ENCODE peak calls at places on chromosome 7, in ten cellular contexts. One of them, this sample, is unnamed. For H3K4me1, the result is how much of the 10 kb centered on the place peaks cover.

GRCh38 chr7:15687645-15688025 is 1.2 kb upstream of the MEOX2 start:
- DNase-seq in upper lobe of right lung: no peak
- DNase-seq in heart left ventricle: peak
- DNase-seq in HCT116: no peak
- DNase-seq in SJSA1: no peak
- DNase-seq in iPS DF 6.9: no peak
- DNase-seq in thyroid gland: no peak
- DNase-seq in CD4-positive, CD25-positive, alpha-beta regulatory T cell: no peak
- DNase-seq in CD8-positive, alpha-beta T cell: no peak
- DNase-seq in adrenal gland: no peak
- DNase-seq in this sample: no peak

GRCh38 chr7:65339257-65339656 is 34.4 kb upstream of the ZNF92 start:
- DNase-seq in upper lobe of right lung: no peak
- DNase-seq in heart left ventricle: no peak
- DNase-seq in HCT116: no peak
- DNase-seq in SJSA1: no peak
- DNase-seq in iPS DF 6.9: no peak
- DNase-seq in thyroid gland: no peak
- DNase-seq in CD4-positive, CD25-positive, alpha-beta regulatory T cell: no peak
- DNase-seq in CD8-positive, alpha-beta T cell: no peak
- DNase-seq in adrenal gland: no peak
- DNase-seq in this sample: no peak

GRCh38 chr7:70710011-70710480 is 421.9 kb upstream of the GALNT17 start:
- DNase-seq in upper lobe of right lung: no peak
- DNase-seq in heart left ventricle: no peak
- DNase-seq in HCT116: no peak
- DNase-seq in SJSA1: no peak
- DNase-seq in iPS DF 6.9: no peak
- DNase-seq in thyroid gland: no peak
- DNase-seq in CD4-positive, CD25-positive, alpha-beta regulatory T cell: no peak
- DNase-seq in CD8-positive, alpha-beta T cell: no peak
- DNase-seq in adrenal gland: no peak
- DNase-seq in this sample: no peak

GRCh38 chr7:106312906-106313305 is 28.1 kb upstream of the NAMPT start:
- DNase-seq in upper lobe of right lung: no peak
- DNase-seq in heart left ventricle: no peak
- DNase-seq in HCT116: no peak
- DNase-seq in SJSA1: no peak
- DNase-seq in iPS DF 6.9: no peak
- DNase-seq in thyroid gland: no peak
- DNase-seq in CD4-positive, CD25-positive, alpha-beta regulatory T cell: no peak
- DNase-seq in CD8-positive, alpha-beta T cell: no peak
- DNase-seq in adrenal gland: no peak
- DNase-seq in this sample: no peak

GRCh38 chr7:75924251-75924650 is 9.3 kb downstream of the POR start:
- DNase-seq in upper lobe of right lung: no peak
- DNase-seq in heart left ventricle: no peak
- DNase-seq in HCT116: no peak
- DNase-seq in SJSA1: no peak
- DNase-seq in iPS DF 6.9: no peak
- DNase-seq in thyroid gland: peak
- DNase-seq in CD4-positive, CD25-positive, alpha-beta regulatory T cell: no peak
- DNase-seq in CD8-positive, alpha-beta T cell: no peak
- DNase-seq in adrenal gland: no peak
- DNase-seq in this sample: no peak

GRCh38 chr7:143492043-143492471 is 14.4 kb downstream of the TAS2R41 start:
- DNase-seq in upper lobe of right lung: no peak
- DNase-seq in heart left ventricle: no peak
- DNase-seq in HCT116: peak
- DNase-seq in SJSA1: peak
- DNase-seq in iPS DF 6.9: no peak
- DNase-seq in thyroid gland: no peak
- DNase-seq in CD4-positive, CD25-positive, alpha-beta regulatory T cell: no peak
- DNase-seq in CD8-positive, alpha-beta T cell: no peak
- DNase-seq in adrenal gland: no peak
- DNase-seq in this sample: no peak

GRCh38 chr7:37448057-37448636 is 517 bp downstream of the ELMO1 start:
- DNase-seq in upper lobe of right lung: no peak
- DNase-seq in heart left ventricle: peak
- DNase-seq in HCT116: no peak
- DNase-seq in SJSA1: no peak
- DNase-seq in iPS DF 6.9: no peak
- DNase-seq in thyroid gland: no peak
- DNase-seq in CD4-positive, CD25-positive, alpha-beta regulatory T cell: no peak
- DNase-seq in CD8-positive, alpha-beta T cell: peak
- DNase-seq in adrenal gland: no peak
- DNase-seq in this sample: no peak

GRCh38 chr7:134040988-134041387 is 86.2 kb upstream of the LRGUK start:
- DNase-seq in upper lobe of right lung: no peak
- DNase-seq in heart left ventricle: no peak
- DNase-seq in HCT116: no peak
- DNase-seq in SJSA1: no peak
- DNase-seq in iPS DF 6.9: no peak
- DNase-seq in thyroid gland: no peak
- DNase-seq in CD4-positive, CD25-positive, alpha-beta regulatory T cell: no peak
- DNase-seq in CD8-positive, alpha-beta T cell: no peak
- DNase-seq in adrenal gland: no peak
- DNase-seq in this sample: no peak

GRCh38 chr7:111560773-111561658 is 1.3 kb downstream of the IMMP2L start:
- DNase-seq in upper lobe of right lung: no peak
- DNase-seq in heart left ventricle: no peak
- DNase-seq in HCT116: no peak
- DNase-seq in SJSA1: peak
- DNase-seq in iPS DF 6.9: peak
- DNase-seq in thyroid gland: peak
- DNase-seq in CD4-positive, CD25-positive, alpha-beta regulatory T cell: peak
- DNase-seq in CD8-positive, alpha-beta T cell: no peak
- DNase-seq in adrenal gland: no peak
- DNase-seq in this sample: no peak

GRCh38 chr7:2104107-2104710 is 128.5 kb downstream of the MAD1L1 start:
- DNase-seq in upper lobe of right lung: peak
- DNase-seq in heart left ventricle: peak
- DNase-seq in HCT116: peak
- DNase-seq in SJSA1: no peak
- DNase-seq in iPS DF 6.9: peak
- DNase-seq in thyroid gland: peak
- DNase-seq in CD4-positive, CD25-positive, alpha-beta regulatory T cell: peak
- DNase-seq in CD8-positive, alpha-beta T cell: peak
- DNase-seq in adrenal gland: peak
- DNase-seq in this sample: peak

GRCh38 chr7:129376778-129377700 is 57.2 kb upstream of the STRIP2 start:
- DNase-seq in upper lobe of right lung: no peak
- DNase-seq in heart left ventricle: no peak
- DNase-seq in HCT116: no peak
- DNase-seq in SJSA1: no peak
- DNase-seq in iPS DF 6.9: no peak
- DNase-seq in thyroid gland: no peak
- DNase-seq in CD4-positive, CD25-positive, alpha-beta regulatory T cell: peak
- DNase-seq in CD8-positive, alpha-beta T cell: no peak
- DNase-seq in adrenal gland: no peak
- DNase-seq in this sample: no peak

GRCh38 chr7:129650056-129650758 is 38.7 kb downstream of the NRF1 start:
- DNase-seq in upper lobe of right lung: no peak
- DNase-seq in heart left ventricle: no peak
- DNase-seq in HCT116: no peak
- DNase-seq in SJSA1: no peak
- DNase-seq in iPS DF 6.9: no peak
- DNase-seq in thyroid gland: no peak
- DNase-seq in CD4-positive, CD25-positive, alpha-beta regulatory T cell: no peak
- DNase-seq in CD8-positive, alpha-beta T cell: no peak
- DNase-seq in adrenal gland: no peak
- DNase-seq in this sample: no peak

GRCh38 chr7:29099896-29100847 is 46.2 kb downstream of the CPVL start:
- DNase-seq in upper lobe of right lung: no peak
- DNase-seq in heart left ventricle: no peak
- DNase-seq in HCT116: no peak
- DNase-seq in SJSA1: no peak
- DNase-seq in iPS DF 6.9: no peak
- DNase-seq in thyroid gland: peak
- DNase-seq in CD4-positive, CD25-positive, alpha-beta regulatory T cell: no peak
- DNase-seq in CD8-positive, alpha-beta T cell: no peak
- DNase-seq in adrenal gland: no peak
- DNase-seq in this sample: no peak

GRCh38 chr7:40643664-40644063 is 508.9 kb downstream of the SUGCT start:
- DNase-seq in upper lobe of right lung: no peak
- DNase-seq in heart left ventricle: no peak
- DNase-seq in HCT116: no peak
- DNase-seq in SJSA1: no peak
- DNase-seq in iPS DF 6.9: no peak
- DNase-seq in thyroid gland: no peak
- DNase-seq in CD4-positive, CD25-positive, alpha-beta regulatory T cell: no peak
- DNase-seq in CD8-positive, alpha-beta T cell: no peak
- DNase-seq in adrenal gland: no peak
- DNase-seq in this sample: no peak

GRCh38 chr7:22866965-22867364 is 44.3 kb upstream of the TOMM7 start:
- DNase-seq in upper lobe of right lung: no peak
- DNase-seq in heart left ventricle: no peak
- DNase-seq in HCT116: no peak
- DNase-seq in SJSA1: no peak
- DNase-seq in iPS DF 6.9: no peak
- DNase-seq in thyroid gland: no peak
- DNase-seq in CD4-positive, CD25-positive, alpha-beta regulatory T cell: no peak
- DNase-seq in CD8-positive, alpha-beta T cell: no peak
- DNase-seq in adrenal gland: peak
- DNase-seq in this sample: no peak

GRCh38 chr7:158192184-158192835 is 395.3 kb downstream of the PTPRN2 start:
- DNase-seq in upper lobe of right lung: no peak
- DNase-seq in heart left ventricle: no peak
- DNase-seq in HCT116: no peak
- DNase-seq in SJSA1: no peak
- DNase-seq in iPS DF 6.9: no peak
- DNase-seq in thyroid gland: no peak
- DNase-seq in CD4-positive, CD25-positive, alpha-beta regulatory T cell: no peak
- DNase-seq in CD8-positive, alpha-beta T cell: no peak
- DNase-seq in adrenal gland: no peak
- DNase-seq in this sample: no peak

GRCh38 chr7:83119496-83119895 is 43.2 kb downstream of the PCLO start:
- DNase-seq in upper lobe of right lung: no peak
- DNase-seq in heart left ventricle: no peak
- DNase-seq in HCT116: no peak
- DNase-seq in SJSA1: no peak
- DNase-seq in iPS DF 6.9: no peak
- DNase-seq in thyroid gland: no peak
- DNase-seq in CD4-positive, CD25-positive, alpha-beta regulatory T cell: no peak
- DNase-seq in CD8-positive, alpha-beta T cell: no peak
- DNase-seq in adrenal gland: no peak
- DNase-seq in this sample: no peak

GRCh38 chr7:496528-497295 is 22.9 kb downstream of the PDGFA start:
- DNase-seq in upper lobe of right lung: peak
- DNase-seq in heart left ventricle: peak
- DNase-seq in HCT116: no peak
- DNase-seq in SJSA1: no peak
- DNase-seq in iPS DF 6.9: no peak
- DNase-seq in thyroid gland: no peak
- DNase-seq in CD4-positive, CD25-positive, alpha-beta regulatory T cell: no peak
- DNase-seq in CD8-positive, alpha-beta T cell: no peak
- DNase-seq in adrenal gland: no peak
- DNase-seq in this sample: peak

GRCh38 chr7:30474485-30474884 is 4.1 kb downstream of the NOD1 start:
- DNase-seq in upper lobe of right lung: no peak
- DNase-seq in heart left ventricle: no peak
- DNase-seq in HCT116: no peak
- DNase-seq in SJSA1: no peak
- DNase-seq in iPS DF 6.9: no peak
- DNase-seq in thyroid gland: no peak
- DNase-seq in CD4-positive, CD25-positive, alpha-beta regulatory T cell: no peak
- DNase-seq in CD8-positive, alpha-beta T cell: no peak
- DNase-seq in adrenal gland: no peak
- DNase-seq in this sample: no peak

GRCh38 chr7:33237034-33237433 is 107.7 kb downstream of the BBS9 start:
- DNase-seq in upper lobe of right lung: no peak
- DNase-seq in heart left ventricle: no peak
- DNase-seq in HCT116: no peak
- DNase-seq in SJSA1: no peak
- DNase-seq in iPS DF 6.9: no peak
- DNase-seq in thyroid gland: no peak
- DNase-seq in CD4-positive, CD25-positive, alpha-beta regulatory T cell: no peak
- DNase-seq in CD8-positive, alpha-beta T cell: no peak
- DNase-seq in adrenal gland: no peak
- DNase-seq in this sample: no peak
- H3K4me3 ChIP-seq in upper lobe of right lung: no peak
- H3K4me3 ChIP-seq in heart left ventricle: no peak
- H3K4me3 ChIP-seq in HCT116: no peak
- H3K4me3 ChIP-seq in SJSA1: no peak
- H3K4me3 ChIP-seq in iPS DF 6.9: no peak
- H3K4me3 ChIP-seq in thyroid gland: no peak
- H3K4me3 ChIP-seq in CD4-positive, CD25-positive, alpha-beta regulatory T cell: no peak
- H3K4me3 ChIP-seq in CD8-positive, alpha-beta T cell: no peak
- H3K4me3 ChIP-seq in adrenal gland: no peak
- H3K4me3 ChIP-seq in this sample: no peak

GRCh38 chr7:121529003-121529402 is 132.9 kb upstream of the FAM3C start:
- DNase-seq in upper lobe of right lung: no peak
- DNase-seq in heart left ventricle: no peak
- DNase-seq in HCT116: no peak
- DNase-seq in SJSA1: no peak
- DNase-seq in iPS DF 6.9: no peak
- DNase-seq in thyroid gland: no peak
- DNase-seq in CD4-positive, CD25-positive, alpha-beta regulatory T cell: no peak
- DNase-seq in CD8-positive, alpha-beta T cell: no peak
- DNase-seq in adrenal gland: no peak
- DNase-seq in this sample: no peak
- H3K27ac ChIP-seq in upper lobe of right lung: no peak
- H3K27ac ChIP-seq in heart left ventricle: no peak
- H3K27ac ChIP-seq in HCT116: peak
- H3K27ac ChIP-seq in SJSA1: no peak
- H3K27ac ChIP-seq in iPS DF 6.9: no peak
- H3K27ac ChIP-seq in thyroid gland: no peak
- H3K27ac ChIP-seq in CD4-positive, CD25-positive, alpha-beta regulatory T cell: no peak
- H3K27ac ChIP-seq in CD8-positive, alpha-beta T cell: no peak
- H3K27ac ChIP-seq in adrenal gland: no peak
- H3K27ac ChIP-seq in this sample: no peak

DNA sequence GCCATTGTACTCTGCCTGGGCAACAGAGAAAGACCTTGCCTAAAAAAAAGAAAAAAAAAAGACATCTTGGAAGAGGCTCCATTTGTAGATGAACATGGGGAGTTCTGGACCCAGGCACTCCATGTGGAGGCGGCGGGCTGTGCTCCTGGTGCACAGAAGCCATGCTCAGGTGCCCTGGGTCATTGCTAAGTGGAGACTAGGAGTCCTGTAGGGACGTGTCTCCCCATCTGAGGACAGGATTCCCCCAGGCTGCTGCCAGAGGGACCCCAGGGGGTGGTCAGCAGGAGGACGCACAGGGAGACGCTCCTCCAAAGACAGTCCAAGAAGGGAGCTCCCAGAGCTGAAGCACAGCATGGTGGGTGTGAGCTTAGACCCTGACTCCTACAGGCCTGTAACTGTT is 34.3 kb downstream of the SBDS start:
- DNase-seq in upper lobe of right lung: no peak
- DNase-seq in heart left ventricle: no peak
- DNase-seq in HCT116: no peak
- DNase-seq in SJSA1: no peak
- DNase-seq in iPS DF 6.9: no peak
- DNase-seq in thyroid gland: no peak
- DNase-seq in CD4-positive, CD25-positive, alpha-beta regulatory T cell: no peak
- DNase-seq in CD8-positive, alpha-beta T cell: no peak
- DNase-seq in adrenal gland: no peak
- DNase-seq in this sample: no peak
- H3K4me1 ChIP-seq in upper lobe of right lung: under half
- H3K4me1 ChIP-seq in heart left ventricle: under half
- H3K4me1 ChIP-seq in HCT116: under half
- H3K4me1 ChIP-seq in SJSA1: under half
- H3K4me1 ChIP-seq in iPS DF 6.9: under half
- H3K4me1 ChIP-seq in thyroid gland: under half
- H3K4me1 ChIP-seq in CD4-positive, CD25-positive, alpha-beta regulatory T cell: under half
- H3K4me1 ChIP-seq in CD8-positive, alpha-beta T cell: under half
- H3K4me1 ChIP-seq in adrenal gland: under half
- H3K4me1 ChIP-seq in this sample: under half

GRCh38 chr7:27606270-27607209 is 56.1 kb downstream of the HIBADH start:
- DNase-seq in upper lobe of right lung: no peak
- DNase-seq in heart left ventricle: no peak
- DNase-seq in HCT116: no peak
- DNase-seq in SJSA1: peak
- DNase-seq in iPS DF 6.9: no peak
- DNase-seq in thyroid gland: no peak
- DNase-seq in CD4-positive, CD25-positive, alpha-beta regulatory T cell: no peak
- DNase-seq in CD8-positive, alpha-beta T cell: no peak
- DNase-seq in adrenal gland: no peak
- DNase-seq in this sample: no peak
- H3K4me3 ChIP-seq in upper lobe of right lung: no peak
- H3K4me3 ChIP-seq in heart left ventricle: no peak
- H3K4me3 ChIP-seq in HCT116: no peak
- H3K4me3 ChIP-seq in SJSA1: no peak
- H3K4me3 ChIP-seq in iPS DF 6.9: no peak
- H3K4me3 ChIP-seq in thyroid gland: no peak
- H3K4me3 ChIP-seq in CD4-positive, CD25-positive, alpha-beta regulatory T cell: no peak
- H3K4me3 ChIP-seq in CD8-positive, alpha-beta T cell: no peak
- H3K4me3 ChIP-seq in adrenal gland: no peak
- H3K4me3 ChIP-seq in this sample: no peak

This sample was measured in body of pancreas.